ENCODE peak calls at places on chromosomes 12 and 14, in nine cellular contexts. X is heart right ventricle, A is fibroblast of the aortic adventitia, P is GDM1, U is frontal cortex, G is left colon, C is iris pigment epithelial cell, D is mammary epithelial cell, Y is HEK293T. B is an unnamed sample.

GRCh38 chr12:14554281-14555008 is 13.2 kb downstream of the PLBD1 start:
- DNase-seq in Y (no peak), G (peak), D (peak), P (peak), A (peak), C (peak), U (peak), X (peak), B (peak)

GRCh38 chr14:96682401-96682800 is 114.8 kb upstream of the VRK1 start:
- DNase-seq in C (no peak), D (no peak), P (no peak), X (no peak), A (no peak), Y (no peak), U (no peak), G (no peak), B (no peak)

GRCh38 chr12:10140001-10140400 is 10.0 kb upstream of the CLEC7A start:
- DNase-seq in X (no peak), A (peak), P (peak), D (peak), U (no peak), C (peak), G (no peak), Y (peak), B (peak)

GRCh38 chr14:77478796-77479195 is 19.8 kb downstream of the ISM2 start:
- DNase-seq in U (no peak), Y (no peak), D (no peak), G (no peak), X (no peak), A (no peak), C (no peak), P (no peak), B (no peak)

GRCh38 chr12:34396861-34397590 is 374.7 kb downstream of the ALG10 start:
- DNase-seq in G (peak), U (no peak), C (no peak), A (no peak), Y (no peak), P (no peak), X (peak), D (no peak), B (no peak)

GRCh38 chr14:89221109-89221508 is 195.9 kb downstream of the FOXN3 start:
- DNase-seq in C (peak), U (no peak), P (no peak), G (no peak), A (peak), X (no peak), D (peak), Y (no peak), B (no peak)

GRCh38 chr12:15726029-15726756 is 63.0 kb downstream of the EPS8 start:
- DNase-seq in G (no peak), A (peak), P (no peak), D (no peak), X (no peak), U (no peak), Y (no peak), C (peak), B (no peak)

GRCh38 chr14:40058916-40059897 is 627.0 kb upstream of the FBXO33 start:
- DNase-seq in G (no peak), U (no peak), X (no peak), Y (no peak), C (no peak), P (no peak), D (no peak), A (no peak), B (no peak)

GRCh38 chr12:63940295-63940997 is 95.9 kb downstream of the SRGAP1 start:
- DNase-seq in C (no peak), D (no peak), G (no peak), X (no peak), U (no peak), A (no peak), P (no peak), Y (no peak), B (peak)

GRCh38 chr14:104742586-104743455 is 10.1 kb upstream of the SIVA1 start:
- DNase-seq in G (no peak), C (no peak), A (no peak), P (no peak), X (no peak), U (no peak), D (no peak), Y (no peak), B (no peak)

GRCh38 chr14:91569301-91569700 is 59.2 kb upstream of the PPP4R3A start:
- DNase-seq in G (no peak), X (no peak), C (no peak), P (no peak), U (no peak), Y (no peak), A (no peak), D (no peak), B (no peak)

GRCh38 chr12:75289678-75290200 is 40.4 kb downstream of the CAPS2 start:
- DNase-seq in A (peak), X (no peak), C (peak), D (no peak), G (no peak), P (no peak), Y (no peak), U (no peak), B (no peak)

GRCh38 chr12:106049105-106049504 is 89.6 kb downstream of the NUAK1 start:
- DNase-seq in C (no peak), Y (no peak), G (no peak), A (no peak), U (peak), X (no peak), D (no peak), P (no peak), B (peak)